ENCODE peak calls at places on chromosomes 6 and 20, in eight cellular contexts. D, R, N, P, I, H, Z and L are unnamed samples.
A peak's percentile ranks its signal among the peaks of the same experiment; 100 is the strongest.

GRCh38 chr6:37648465-37649330 is 49.0 kb downstream of the MDGA1 start:
- DNase-seq in D (no peak), R (no peak), N (no peak), P (no peak), I (no peak), H (no peak), Z (no peak), L (no peak)

GRCh38 chr6:56491606-56492328 is 150.9 kb downstream of the DST start:
- DNase-seq in D (peak; percentile 31), R (no peak), N (no peak), P (peak; percentile 44), I (no peak), H (no peak), Z (peak; percentile 54), L (no peak)

GRCh38 chr20:17661121-17661744 is 20.8 kb downstream of the RRBP1 start:
- DNase-seq in D (peak; percentile 20), R (no peak), N (no peak), P (no peak), I (no peak), H (no peak), Z (no peak), L (no peak)

GRCh38 chr6:33592595-33593413 is 12.7 kb upstream of the BAK1 start:
- DNase-seq in D (no peak), R (no peak), N (no peak), P (no peak), I (no peak), H (no peak), Z (no peak), L (peak; percentile 71)

GRCh38 chr6:35449287-35449881 is 2.8 kb upstream of the FANCE start:
- DNase-seq in D (no peak), R (no peak), N (peak; percentile 30), P (peak; percentile 89), I (peak; percentile 86), H (peak; percentile 21), Z (peak; percentile 33), L (no peak)

GRCh38 chr6:37850728-37851285 is 31.3 kb downstream of the ZFAND3 start:
- DNase-seq in D (no peak), R (no peak), N (no peak), P (no peak), I (no peak), H (no peak), Z (no peak), L (no peak)

GRCh38 chr20:22825076-22825475 is 210.0 kb upstream of the SSTR4 start:
- DNase-seq in D (no peak), R (no peak), N (peak; percentile 44), P (peak; percentile 15), I (no peak), H (no peak), Z (no peak), L (no peak)

GRCh38 chr6:26284537-26285142 is 80.4 kb upstream of the BTN3A2 start:
- DNase-seq in D (peak; percentile 55), R (no peak), N (no peak), P (peak; percentile 80), I (no peak), H (no peak), Z (peak; percentile 68), L (peak; percentile 63)

GRCh38 chr20:63009988-63010769 is 3.4 kb upstream of the BHLHE23 start:
- DNase-seq in D (no peak), R (no peak), N (peak; percentile 1), P (peak; percentile 27), I (no peak), H (peak; percentile 57), Z (no peak), L (no peak)

GRCh38 chr6:132456700-132457143 is 55.4 kb upstream of the MOXD1 start:
- DNase-seq in D (no peak), R (no peak), N (no peak), P (no peak), I (no peak), H (no peak), Z (peak; percentile 15), L (no peak)

GRCh38 chr6:75796723-75797122 is 47.7 kb downstream of the MYO6 start:
- DNase-seq in D (no peak), R (no peak), N (no peak), P (no peak), I (no peak), H (no peak), Z (no peak), L (no peak)